ENCODE peak calls at places on chromosomes 5 and 9, in four cellular contexts. S, B, V and Z are unnamed samples.

GRCh38 chr9:136840877-136841645 is 1.2 kb upstream of the AJM1 start:
- DNase-seq in S (no peak), B (peak; percentile 34), V (no peak), Z (peak; percentile 98)

GRCh38 chr9:13857521-13857920 is 456.4 kb downstream of the NFIB start:
- DNase-seq in S (no peak), B (peak; percentile 56), V (no peak), Z (no peak)

GRCh38 chr5:118354806-118355205 is 633.5 kb downstream of the DTWD2 start:
- DNase-seq in S (no peak), B (no peak), V (no peak), Z (peak; percentile 53)

GRCh38 chr9:71685394-71685793 is 82.9 kb downstream of the CEMIP2 start:
- DNase-seq in S (peak; percentile 20), B (no peak), V (no peak), Z (no peak)

GRCh38 chr9:107270082-107270481 is 13.0 kb upstream of the RAD23B start:
- DNase-seq in S (no peak), B (no peak), V (no peak), Z (no peak)

GRCh38 chr5:1763548-1763911 is 36.1 kb downstream of the MRPL36 start:
- DNase-seq in S (no peak), B (peak; percentile 12), V (peak; percentile 35), Z (peak; percentile 68)

GRCh38 chr5:109365653-109366052 is 44.1 kb downstream of the PJA2 start:
- DNase-seq in S (no peak), B (no peak), V (no peak), Z (no peak)

GRCh38 chr5:154273028-154273617 is 82.6 kb downstream of the GALNT10 start:
- DNase-seq in S (no peak), B (peak; percentile 26), V (no peak), Z (no peak)

GRCh38 chr5:37933586-37933985 is 93.7 kb upstream of the GDNF start:
- DNase-seq in S (no peak), B (no peak), V (no peak), Z (no peak)

GRCh38 chr5:142881076-142881466 is 110.9 kb downstream of the ARHGAP26 start:
- DNase-seq in S (no peak), B (peak; percentile 26), V (no peak), Z (no peak)

GRCh38 chr9:98821831-98822230 is 14.4 kb downstream of the GALNT12 start:
- DNase-seq in S (no peak), B (no peak), V (no peak), Z (no peak)

GRCh38 chr9:29416204-29416603 is 1842.9 kb upstream of the C9orf72 start:
- DNase-seq in S (no peak), B (no peak), V (no peak), Z (no peak)

GRCh38 chr5:141100243-141100805 is at the start of gene PCDHB3:
- DNase-seq in S (no peak), B (peak; percentile 16), V (no peak), Z (peak; percentile 72)

GRCh38 chr5:120463991-120464626 is at the start of gene PRR16:
- DNase-seq in S (no peak), B (peak; percentile 73), V (peak; percentile 69), Z (peak; percentile 86)

GRCh38 chr9:86354882-86355399 is 731 bp upstream of the TUT7 start:
- DNase-seq in S (no peak), B (no peak), V (no peak), Z (peak; percentile 29)

GRCh38 chr9:127876026-127876763 is 1.3 kb downstream of the AK1 start:
- DNase-seq in S (no peak), B (no peak), V (no peak), Z (no peak)

GRCh38 chr9:98455256-98455956 is 200.0 kb upstream of the TBC1D2 start:
- DNase-seq in S (no peak), B (peak; percentile 59), V (no peak), Z (no peak)

GRCh38 chr5:106691701-106692100 is 979.0 kb downstream of the EFNA5 start:
- DNase-seq in S (no peak), B (peak; percentile 8), V (no peak), Z (no peak)

GRCh38 chr5:161483721-161484120 is 62.8 kb downstream of the GABRB2 start:
- DNase-seq in S (no peak), B (no peak), V (no peak), Z (no peak)

GRCh38 chr5:131019601-131020315 is 145.3 kb downstream of the HINT1 start:
- DNase-seq in S (no peak), B (peak; percentile 56), V (no peak), Z (peak; percentile 6)

GRCh38 chr5:1110930-1111726 is 735 bp downstream of the SLC12A7 start:
- DNase-seq in S (no peak), B (no peak), V (peak; percentile 69), Z (peak; percentile 75)

GRCh38 chr5:125659316-125660071 is 763.7 kb upstream of the GRAMD2B start:
- DNase-seq in S (no peak), B (no peak), V (no peak), Z (no peak)

GRCh38 chr5:57735754-57736153 is 253.1 kb upstream of the ACTBL2 start:
- DNase-seq in S (no peak), B (peak; percentile 67), V (no peak), Z (no peak)

GRCh38 chr9:72473474-72474241 is 47.8 kb upstream of the TMC1 start:
- DNase-seq in S (no peak), B (peak; percentile 81), V (no peak), Z (peak; percentile 7)